ENCODE peak calls at places on chromosomes 7 and 10, in eight cellular contexts. One of them, this sample, is unnamed.

GRCh38 chr10:78729366-78729765 is 339.4 kb upstream of the ZMIZ1 start:
- DNase-seq in T-helper 1 cell: no peak
- DNase-seq in occipital lobe: no peak
- DNase-seq in activated T-cell treated with anti-CD3 and anti-CD28 coated beads for 1 hour: no peak
- DNase-seq in G401: no peak
- DNase-seq in T-helper 2 cell: no peak
- DNase-seq in thoracic aorta: no peak
- DNase-seq in mesothelial cell of epicardium: no peak
- DNase-seq in this sample: no peak

GRCh38 chr7:151796091-151796870 is 80.6 kb downstream of the PRKAG2 start:
- DNase-seq in T-helper 1 cell: no peak
- DNase-seq in occipital lobe: no peak
- DNase-seq in activated T-cell treated with anti-CD3 and anti-CD28 coated beads for 1 hour: no peak
- DNase-seq in G401: no peak
- DNase-seq in T-helper 2 cell: no peak
- DNase-seq in thoracic aorta: no peak
- DNase-seq in mesothelial cell of epicardium: no peak
- DNase-seq in this sample: no peak

GRCh38 chr7:66960192-66960591 is 35.2 kb downstream of the SBDS start:
- DNase-seq in T-helper 1 cell: no peak
- DNase-seq in occipital lobe: no peak
- DNase-seq in activated T-cell treated with anti-CD3 and anti-CD28 coated beads for 1 hour: no peak
- DNase-seq in G401: no peak
- DNase-seq in T-helper 2 cell: no peak
- DNase-seq in thoracic aorta: no peak
- DNase-seq in mesothelial cell of epicardium: no peak
- DNase-seq in this sample: no peak

GRCh38 chr7:121797283-121798037 is 75.5 kb upstream of the PTPRZ1 start:
- DNase-seq in T-helper 1 cell: no peak
- DNase-seq in occipital lobe: peak; percentile 64
- DNase-seq in activated T-cell treated with anti-CD3 and anti-CD28 coated beads for 1 hour: no peak
- DNase-seq in G401: peak; percentile 34
- DNase-seq in T-helper 2 cell: no peak
- DNase-seq in thoracic aorta: no peak
- DNase-seq in mesothelial cell of epicardium: no peak
- DNase-seq in this sample: no peak

GRCh38 chr7:42893341-42894242 is 18.3 kb downstream of the C7orf25 start:
- DNase-seq in T-helper 1 cell: no peak
- DNase-seq in occipital lobe: no peak
- DNase-seq in activated T-cell treated with anti-CD3 and anti-CD28 coated beads for 1 hour: no peak
- DNase-seq in G401: no peak
- DNase-seq in T-helper 2 cell: no peak
- DNase-seq in thoracic aorta: no peak
- DNase-seq in mesothelial cell of epicardium: no peak
- DNase-seq in this sample: no peak

GRCh38 chr7:120059641-120060040 is 213.3 kb upstream of the KCND2 start:
- DNase-seq in T-helper 1 cell: no peak
- DNase-seq in occipital lobe: no peak
- DNase-seq in activated T-cell treated with anti-CD3 and anti-CD28 coated beads for 1 hour: no peak
- DNase-seq in G401: peak; percentile 91
- DNase-seq in T-helper 2 cell: no peak
- DNase-seq in thoracic aorta: no peak
- DNase-seq in mesothelial cell of epicardium: no peak
- DNase-seq in this sample: no peak

GRCh38 chr10:101216631-101217425 is 12.4 kb downstream of the LBX1 start:
- DNase-seq in T-helper 1 cell: no peak
- DNase-seq in occipital lobe: no peak
- DNase-seq in activated T-cell treated with anti-CD3 and anti-CD28 coated beads for 1 hour: no peak
- DNase-seq in G401: no peak
- DNase-seq in T-helper 2 cell: no peak
- DNase-seq in thoracic aorta: no peak
- DNase-seq in mesothelial cell of epicardium: no peak
- DNase-seq in this sample: no peak

GRCh38 chr10:105769248-105770184 is 1128.4 kb downstream of the SORCS3 start:
- DNase-seq in T-helper 1 cell: no peak
- DNase-seq in occipital lobe: no peak
- DNase-seq in activated T-cell treated with anti-CD3 and anti-CD28 coated beads for 1 hour: no peak
- DNase-seq in G401: no peak
- DNase-seq in T-helper 2 cell: no peak
- DNase-seq in thoracic aorta: no peak
- DNase-seq in mesothelial cell of epicardium: no peak
- DNase-seq in this sample: no peak

GRCh38 chr7:12493407-12493806 is 77.1 kb upstream of the SCIN start:
- DNase-seq in T-helper 1 cell: no peak
- DNase-seq in occipital lobe: no peak
- DNase-seq in activated T-cell treated with anti-CD3 and anti-CD28 coated beads for 1 hour: no peak
- DNase-seq in G401: no peak
- DNase-seq in T-helper 2 cell: no peak
- DNase-seq in thoracic aorta: no peak
- DNase-seq in mesothelial cell of epicardium: no peak
- DNase-seq in this sample: no peak

GRCh38 chr10:73553316-73553715 is 37.8 kb downstream of the USP54 start:
- DNase-seq in T-helper 1 cell: no peak
- DNase-seq in occipital lobe: peak; percentile 80
- DNase-seq in activated T-cell treated with anti-CD3 and anti-CD28 coated beads for 1 hour: no peak
- DNase-seq in G401: peak; percentile 87
- DNase-seq in T-helper 2 cell: no peak
- DNase-seq in thoracic aorta: no peak
- DNase-seq in mesothelial cell of epicardium: no peak
- DNase-seq in this sample: no peak

GRCh38 chr7:2750054-2750453 is 62.1 kb downstream of the AMZ1 start:
- DNase-seq in T-helper 1 cell: no peak
- DNase-seq in occipital lobe: no peak
- DNase-seq in activated T-cell treated with anti-CD3 and anti-CD28 coated beads for 1 hour: no peak
- DNase-seq in G401: no peak
- DNase-seq in T-helper 2 cell: no peak
- DNase-seq in thoracic aorta: no peak
- DNase-seq in mesothelial cell of epicardium: no peak
- DNase-seq in this sample: no peak

GRCh38 chr10:73876971-73877370 is 2.6 kb upstream of the CAMK2G start:
- DNase-seq in T-helper 1 cell: no peak
- DNase-seq in occipital lobe: no peak
- DNase-seq in activated T-cell treated with anti-CD3 and anti-CD28 coated beads for 1 hour: no peak
- DNase-seq in G401: no peak
- DNase-seq in T-helper 2 cell: no peak
- DNase-seq in thoracic aorta: no peak
- DNase-seq in mesothelial cell of epicardium: no peak
- DNase-seq in this sample: no peak

GRCh38 chr7:76241141-76241540 is 39.4 kb downstream of the SRRM3 start:
- DNase-seq in T-helper 1 cell: no peak
- DNase-seq in occipital lobe: no peak
- DNase-seq in activated T-cell treated with anti-CD3 and anti-CD28 coated beads for 1 hour: no peak
- DNase-seq in G401: peak; percentile 83
- DNase-seq in T-helper 2 cell: no peak
- DNase-seq in thoracic aorta: no peak
- DNase-seq in mesothelial cell of epicardium: no peak
- DNase-seq in this sample: no peak

GRCh38 chr10:66982792-66983481 is 57.1 kb downstream of the LRRTM3 start:
- DNase-seq in T-helper 1 cell: no peak
- DNase-seq in occipital lobe: no peak
- DNase-seq in activated T-cell treated with anti-CD3 and anti-CD28 coated beads for 1 hour: no peak
- DNase-seq in G401: peak; percentile 75
- DNase-seq in T-helper 2 cell: no peak
- DNase-seq in thoracic aorta: no peak
- DNase-seq in mesothelial cell of epicardium: no peak
- DNase-seq in this sample: no peak

This sample was measured in heart left ventricle.